ENCODE peak calls at places on chromosomes 5 and 9, in seven cellular contexts. S is B cell, D is choroid plexus epithelial cell, W is nephron progenitor cell, C is heart left ventricle, P is activated B cell treated with CpG ODN at 0.5 μM for 24 hours, J is Caco-2. N is an unnamed sample.

GRCh38 chr5:88613051-88613450 is 269.9 kb downstream of the MEF2C start:
- DNase-seq in S (no peak), D (no peak), W (no peak), C (no peak), P (no peak), J (no peak), N (no peak)

GRCh38 chr5:58965677-58966414 is 383.0 kb downstream of the RAB3C start:
- DNase-seq in S (no peak), D (no peak), W (no peak), C (no peak), P (no peak), J (no peak), N (no peak)

GRCh38 chr9:127803507-127804352 is 1.0 kb downstream of the FPGS start:
- DNase-seq in S (peak; percentile 39), D (no peak), W (no peak), C (no peak), P (no peak), J (no peak), N (no peak)

GRCh38 chr5:389197-389821 is 53.7 kb upstream of the EXOC3 start:
- DNase-seq in S (no peak), D (no peak), W (no peak), C (no peak), P (no peak), J (no peak), N (peak; percentile 5)

GRCh38 chr9:14893280-14893679 is 16.9 kb downstream of the FREM1 start:
- DNase-seq in S (no peak), D (no peak), W (no peak), C (no peak), P (no peak), J (no peak), N (no peak)

GRCh38 chr9:131297903-131298302 is 8.4 kb downstream of the PLPP7 start:
- DNase-seq in S (no peak), D (no peak), W (no peak), C (no peak), P (no peak), J (no peak), N (no peak)

GRCh38 chr5:18553269-18553668 is 919.0 kb downstream of the TAF11L14 start:
- DNase-seq in S (no peak), D (peak; percentile 25), W (no peak), C (no peak), P (no peak), J (no peak), N (no peak)

GRCh38 chr9:134046894-134047681 is 20.7 kb downstream of the BRD3 start:
- DNase-seq in S (no peak), D (no peak), W (no peak), C (no peak), P (no peak), J (no peak), N (no peak)

GRCh38 chr5:1488882-1489680 is 34.7 kb downstream of the LPCAT1 start:
- DNase-seq in S (peak; percentile 69), D (peak; percentile 87), W (no peak), C (no peak), P (peak; percentile 62), J (no peak), N (no peak)

GRCh38 chr5:30572279-30572678 is 621.2 kb upstream of the CDH6 start:
- DNase-seq in S (no peak), D (peak; percentile 52), W (no peak), C (no peak), P (no peak), J (no peak), N (no peak)

GRCh38 chr5:39209924-39210323 is 9.4 kb downstream of the FYB1 start:
- DNase-seq in S (peak; percentile 20), D (no peak), W (no peak), C (no peak), P (no peak), J (no peak), N (no peak)

GRCh38 chr9:104911029-104911607 is 16.8 kb downstream of the ABCA1 start:
- DNase-seq in S (no peak), D (peak; percentile 47), W (no peak), C (no peak), P (no peak), J (no peak), N (no peak)

GRCh38 chr5:172872997-172873491 is 39.0 kb downstream of the ERGIC1 start:
- DNase-seq in S (no peak), D (peak; percentile 94), W (no peak), C (peak; percentile 93), P (no peak), J (no peak), N (no peak)

GRCh38 chr5:171858303-171858702 is 72.7 kb downstream of the SMIM23 start:
- DNase-seq in S (no peak), D (no peak), W (no peak), C (no peak), P (no peak), J (no peak), N (no peak)
- TF ChIP-seq CTCF in S (peak; percentile 35), D (peak; percentile 59), W (no peak), C (peak; percentile 17), P (no peak), J (peak; percentile 34), N (peak; percentile 55)

DNA sequence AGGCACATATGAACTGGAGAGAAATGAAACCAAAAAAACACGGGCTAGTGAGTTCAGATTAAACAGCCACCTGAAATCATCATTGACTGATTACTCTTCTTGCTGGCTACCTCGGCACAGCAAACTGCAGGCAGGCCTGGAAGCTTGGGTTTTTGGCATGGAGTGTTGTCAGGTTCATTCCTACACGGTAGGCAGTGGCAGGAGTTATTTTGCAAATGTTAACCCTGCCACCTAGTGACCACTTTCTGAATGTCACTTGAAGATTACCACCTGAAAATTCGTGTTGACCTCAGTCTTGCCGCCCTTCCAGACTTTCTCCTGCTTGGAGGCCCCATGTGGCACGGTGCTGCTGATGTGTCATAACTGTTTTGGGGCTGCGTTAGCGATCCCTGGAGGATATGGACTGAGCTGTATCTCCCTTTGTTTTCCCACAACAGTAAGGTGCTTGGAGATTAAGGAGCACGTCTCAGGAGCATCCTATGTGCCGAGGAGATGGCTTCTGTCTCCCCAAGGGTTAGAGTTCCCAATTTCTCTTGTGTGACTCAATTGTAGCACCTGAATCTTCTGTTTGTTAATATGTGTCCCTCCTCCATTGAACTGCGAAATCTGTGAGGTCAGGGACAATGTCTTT is 12.7 kb upstream of the CD180 start:
- DNase-seq in S (peak; percentile 80), D (peak; percentile 86), W (peak; percentile 59), C (peak; percentile 68), P (no peak), J (peak; percentile 76), N (peak; percentile 58)
- TF ChIP-seq CTCF in S (peak; percentile 91), D (peak; percentile 79), W (peak; percentile 74), C (peak; percentile 75), P (no peak), J (peak; percentile 72), N (peak; percentile 80)

GRCh38 chr5:123511648-123512605 is at the start of gene CSNK1G3:
- DNase-seq in S (peak; percentile 91), D (peak; percentile 99), W (peak; percentile 89), C (peak; percentile 97), P (peak; percentile 81), J (peak; percentile 97), N (peak; percentile 88)
- TF ChIP-seq CTCF in S (no peak), D (no peak), W (no peak), C (no peak), P (no peak), J (peak; percentile 6), N (no peak)

DNA sequence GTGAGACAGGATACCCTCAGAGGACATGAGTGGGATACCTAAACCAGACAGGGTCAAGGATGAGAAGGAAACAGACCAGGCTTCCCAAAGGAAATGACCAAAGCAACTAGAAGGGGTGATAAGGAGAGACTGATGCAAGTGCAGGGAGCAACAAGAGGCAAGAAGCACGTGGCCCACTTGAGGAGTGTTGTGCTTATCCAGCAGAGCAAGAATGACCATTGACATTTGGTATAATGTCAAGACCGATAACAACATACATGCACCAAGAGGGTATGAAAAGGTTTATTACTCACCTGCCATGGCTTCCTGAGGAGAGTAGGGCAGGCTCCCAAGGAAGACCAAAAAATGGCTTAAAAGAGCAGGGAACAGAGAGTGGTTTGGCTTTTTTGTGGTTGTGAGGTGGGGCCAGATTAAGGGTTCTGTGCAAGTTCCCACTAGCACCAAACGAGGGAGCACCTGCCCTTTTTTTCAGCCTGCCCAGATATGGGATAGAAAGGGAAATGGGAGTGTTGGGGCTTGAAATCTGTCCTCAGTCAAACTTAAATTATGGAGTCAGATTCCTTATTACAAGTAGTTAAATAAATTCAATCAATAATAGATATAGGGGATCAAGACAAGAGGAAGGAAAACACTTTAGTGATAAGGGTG is 513.6 kb downstream of the RASEF start:
- DNase-seq in S (no peak), D (no peak), W (no peak), C (no peak), P (no peak), J (no peak), N (no peak)
- TF ChIP-seq CTCF in S (no peak), D (no peak), W (no peak), C (no peak), P (no peak), J (no peak), N (peak; percentile 12)

GRCh38 chr5:136891175-136891574 is 525.8 kb upstream of the TRPC7 start:
- DNase-seq in S (no peak), D (no peak), W (no peak), C (no peak), P (no peak), J (no peak), N (no peak)
- TF ChIP-seq CTCF in S (no peak), D (no peak), W (no peak), C (no peak), P (no peak), J (no peak), N (no peak)

DNA sequence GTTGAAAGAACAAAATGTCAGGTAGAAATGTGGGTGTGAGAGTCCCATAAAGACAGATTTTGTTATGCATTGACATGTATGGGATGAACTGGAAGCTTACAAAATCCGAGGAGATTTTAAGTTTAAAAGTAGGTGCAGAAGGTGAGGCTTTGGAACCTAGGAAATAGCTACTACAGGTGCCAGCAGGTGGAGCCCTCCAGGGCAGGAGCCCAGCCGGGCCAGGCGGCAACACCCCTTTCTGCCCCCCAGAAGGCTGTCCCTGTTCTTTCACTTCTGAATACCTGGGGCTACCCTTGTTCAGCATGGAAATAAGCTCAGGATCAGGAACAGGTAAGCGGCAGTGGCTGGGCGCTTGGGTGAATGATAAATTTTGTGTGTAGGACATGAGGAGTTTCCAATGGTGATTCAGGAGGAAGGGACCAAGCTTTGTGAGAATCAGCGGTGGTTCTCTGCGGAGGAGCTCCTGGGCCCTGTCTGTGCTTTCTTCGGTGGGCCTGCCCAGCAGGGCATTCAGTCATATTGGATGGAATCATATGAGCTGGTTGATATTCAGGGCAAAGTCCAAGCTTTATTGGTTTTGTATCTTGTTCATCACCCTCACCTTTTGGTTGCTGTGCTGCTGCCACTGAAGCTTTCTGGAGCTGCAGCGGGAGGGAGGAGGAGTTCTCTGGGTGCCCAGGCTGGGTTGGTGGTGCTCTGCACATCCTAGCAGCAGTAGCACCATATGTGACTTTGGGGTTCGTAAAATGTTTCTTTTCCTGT is 12.3 kb downstream of the PCBD2 start:
- DNase-seq in S (peak; percentile 32), D (no peak), W (no peak), C (no peak), P (no peak), J (no peak), N (no peak)
- TF ChIP-seq CTCF in S (no peak), D (peak; percentile 43), W (peak; percentile 7), C (no peak), P (no peak), J (peak; percentile 72), N (peak; percentile 61)

GRCh38 chr5:23234153-23234729 is 273.2 kb upstream of the PRDM9 start:
- DNase-seq in S (no peak), D (no peak), W (no peak), C (no peak), P (no peak), J (no peak), N (no peak)
- TF ChIP-seq CTCF in S (no peak), D (no peak), W (no peak), C (no peak), P (no peak), J (no peak), N (no peak)